ENCODE peak calls at places on chromosome 16, in nine cellular contexts. E is psoas muscle; I is astrocyte; W is heart right ventricle; C is naive thymus-derived CD4-positive, alpha-beta T cell; F is fibroblast of lung; L is tibial artery; K is right atrium auricular region; O is IMR-90. U is an unnamed sample. For H3K36me3, the result is how much of the 10 kb centered on the place peaks cover.

GRCh38 chr16:2206780-2207433 is 1.7 kb downstream of the MLST8 start:
- DNase-seq in E (no peak), I (no peak), W (no peak), C (no peak), F (no peak), L (no peak), K (no peak), O (no peak), U (no peak)

GRCh38 chr16:81996664-81997529 is 14.4 kb downstream of the SDR42E1 start:
- DNase-seq in E (no peak), I (peak), W (no peak), C (no peak), F (peak), L (no peak), K (no peak), O (peak), U (no peak)

GRCh38 chr16:20868890-20869289 is 31.3 kb downstream of the DCUN1D3 start:
- DNase-seq in E (peak), I (peak), W (peak), C (no peak), F (peak), L (peak), K (peak), O (peak), U (no peak)

GRCh38 chr16:80619824-80620223 is 79.0 kb downstream of the DYNLRB2 start:
- DNase-seq in E (no peak), I (no peak), W (no peak), C (no peak), F (no peak), L (no peak), K (no peak), O (no peak), U (no peak)

GRCh38 chr16:51152691-51153261 is 1.7 kb upstream of the SALL1 start:
- DNase-seq in E (no peak), I (peak), W (no peak), C (no peak), F (peak), L (no peak), K (no peak), O (peak), U (no peak)

GRCh38 chr16:27453476-27453825 is 51.5 kb downstream of the IL21R start:
- DNase-seq in E (no peak), I (no peak), W (no peak), C (no peak), F (no peak), L (no peak), K (no peak), O (no peak), U (no peak)

GRCh38 chr16:23353440-23353839 is 51.3 kb downstream of the SCNN1B start:
- DNase-seq in E (no peak), I (no peak), W (no peak), C (no peak), F (no peak), L (no peak), K (no peak), O (no peak), U (no peak)

GRCh38 chr16:83838151-83838550 is 30.4 kb downstream of the HSBP1 start:
- DNase-seq in E (no peak), I (no peak), W (no peak), C (no peak), F (no peak), L (no peak), K (no peak), O (no peak), U (no peak)

GRCh38 chr16:71569621-71570020 is 7.3 kb downstream of the TAT start:
- DNase-seq in E (no peak), I (no peak), W (no peak), C (no peak), F (no peak), L (no peak), K (no peak), O (no peak), U (no peak)

GRCh38 chr16:54285414-54286066 is 1.0 kb downstream of the IRX3 start:
- DNase-seq in E (peak), I (peak), W (peak), C (no peak), F (no peak), L (no peak), K (no peak), O (no peak), U (no peak)

GRCh38 chr16:23826528-23827244 is 9.1 kb upstream of the PRKCB start:
- DNase-seq in E (no peak), I (no peak), W (no peak), C (no peak), F (no peak), L (no peak), K (no peak), O (no peak), U (no peak)

GRCh38 chr16:85566502-85567100 is 46.5 kb upstream of the GSE1 start:
- DNase-seq in E (no peak), I (no peak), W (no peak), C (no peak), F (no peak), L (no peak), K (no peak), O (no peak), U (no peak)

GRCh38 chr16:57617604-57618111 is 10.8 kb upstream of the ADGRG1 start:
- DNase-seq in E (peak), I (no peak), W (no peak), C (no peak), F (no peak), L (no peak), K (no peak), O (no peak), U (no peak)

GRCh38 chr16:70788668-70789161 is 12.2 kb downstream of the VAC14 start:
- DNase-seq in E (no peak), I (no peak), W (no peak), C (no peak), F (peak), L (no peak), K (no peak), O (peak), U (no peak)

GRCh38 chr16:72537684-72538083 is 365.7 kb upstream of the PMFBP1 start:
- DNase-seq in E (no peak), I (peak), W (no peak), C (no peak), F (peak), L (no peak), K (no peak), O (peak), U (no peak)

GRCh38 chr16:19177111-19177747 is 9.2 kb downstream of the SYT17 start:
- DNase-seq in E (no peak), I (no peak), W (no peak), C (no peak), F (no peak), L (no peak), K (no peak), O (no peak), U (no peak)

GRCh38 chr16:59905628-59906027 is 1171.5 kb upstream of the GOT2 start:
- DNase-seq in E (no peak), I (peak), W (no peak), C (no peak), F (peak), L (no peak), K (no peak), O (no peak), U (no peak)

GRCh38 chr16:85945424-85945751 is 46.4 kb downstream of the IRF8 start:
- DNase-seq in E (no peak), I (no peak), W (no peak), C (no peak), F (no peak), L (no peak), K (no peak), O (no peak), U (no peak)

GRCh38 chr16:61014869-61015268 is 1021.4 kb downstream of the CDH8 start:
- DNase-seq in E (no peak), I (no peak), W (no peak), C (no peak), F (no peak), L (no peak), K (no peak), O (no peak), U (no peak)

GRCh38 chr16:77868478-77868877 is 80.1 kb downstream of the VAT1L start:
- DNase-seq in E (no peak), I (no peak), W (no peak), C (peak), F (no peak), L (no peak), K (no peak), O (no peak), U (no peak)

GRCh38 chr16:76653390-76654026 is 376.3 kb downstream of the CNTNAP4 start:
- DNase-seq in E (no peak), I (peak), W (no peak), C (no peak), F (peak), L (no peak), K (no peak), O (peak), U (peak)

GRCh38 chr16:30660424-30661251 is 2.4 kb downstream of the FBRS start:
- DNase-seq in E (no peak), I (peak), W (no peak), C (peak), F (no peak), L (no peak), K (no peak), O (peak), U (no peak)

GRCh38 chr16:82630688-82631087 is 3.9 kb downstream of the CDH13 start:
- DNase-seq in E (no peak), I (no peak), W (no peak), C (no peak), F (peak), L (no peak), K (no peak), O (peak), U (no peak)

GRCh38 chr16:14602443-14602963 is 27.6 kb downstream of the PARN start:
- DNase-seq in E (no peak), I (no peak), W (no peak), C (no peak), F (no peak), L (no peak), K (peak), O (no peak), U (no peak)

GRCh38 chr16:30846649-30847402 is 47.1 kb downstream of the BCL7C start:
- DNase-seq in E (no peak), I (no peak), W (no peak), C (no peak), F (no peak), L (no peak), K (no peak), O (no peak), U (no peak)

GRCh38 chr16:84239186-84239790 is 524 bp downstream of the KCNG4 start:
- DNase-seq in E (no peak), I (no peak), W (no peak), C (no peak), F (no peak), L (no peak), K (no peak), O (peak), U (no peak)

GRCh38 chr16:1548727-1549126 is 15.3 kb downstream of the TMEM204 start:
- DNase-seq in E (no peak), I (no peak), W (no peak), C (no peak), F (no peak), L (no peak), K (no peak), O (no peak), U (no peak)

GRCh38 chr16:1079341-1079740 is 6.8 kb downstream of the SSTR5 start:
- DNase-seq in E (no peak), I (no peak), W (no peak), C (no peak), F (no peak), L (no peak), K (no peak), O (no peak), U (no peak)

GRCh38 chr16:12158428-12158827 is 181.9 kb downstream of the SNX29 start:
- DNase-seq in E (no peak), I (peak), W (no peak), C (no peak), F (peak), L (no peak), K (no peak), O (peak), U (peak)

DNA sequence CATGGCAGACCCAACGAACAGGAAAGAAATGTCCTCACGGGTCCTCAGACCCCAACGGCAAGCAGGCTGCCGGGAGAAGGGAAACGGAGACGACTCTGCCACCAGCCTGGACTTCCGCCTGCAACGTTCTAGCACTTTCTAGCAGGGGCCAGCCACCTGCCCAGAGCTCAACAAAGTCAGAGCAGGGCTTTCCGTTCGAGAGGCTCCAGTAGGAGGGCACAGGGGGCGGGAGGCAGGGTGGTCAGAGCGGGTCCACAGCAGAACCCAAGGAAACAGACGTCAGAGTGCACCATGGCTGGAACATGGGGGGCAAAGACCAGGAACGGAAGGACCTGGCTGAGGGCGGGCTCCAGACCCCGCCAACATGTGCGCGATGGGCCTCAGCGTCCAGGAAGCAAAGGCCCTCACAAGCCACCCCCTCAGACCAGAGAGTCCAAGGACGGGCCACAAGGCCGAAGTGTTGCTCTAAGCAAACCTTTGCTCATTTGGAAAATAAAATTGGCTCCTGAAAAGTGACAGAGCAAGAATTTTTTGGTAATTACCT is 29.4 kb upstream of the C16orf95 start:
- DNase-seq in E (no peak), I (no peak), W (no peak), C (no peak), F (no peak), L (no peak), K (no peak), O (no peak), U (no peak)
- H3K36me3 ChIP-seq in E (under half), I (under half), W (under half), C (under half), F (under half), L (under half), K (under half), O (under half), U (under half)

GRCh38 chr16:75236232-75236631 is 15.2 kb downstream of the BCAR1 start:
- DNase-seq in E (peak), I (no peak), W (no peak), C (no peak), F (no peak), L (no peak), K (no peak), O (no peak), U (no peak)
- H3K36me3 ChIP-seq in E (under half), I (under half), W (under half), C (under half), F (half or more), L (under half), K (under half), O (half or more), U (under half)

DNA sequence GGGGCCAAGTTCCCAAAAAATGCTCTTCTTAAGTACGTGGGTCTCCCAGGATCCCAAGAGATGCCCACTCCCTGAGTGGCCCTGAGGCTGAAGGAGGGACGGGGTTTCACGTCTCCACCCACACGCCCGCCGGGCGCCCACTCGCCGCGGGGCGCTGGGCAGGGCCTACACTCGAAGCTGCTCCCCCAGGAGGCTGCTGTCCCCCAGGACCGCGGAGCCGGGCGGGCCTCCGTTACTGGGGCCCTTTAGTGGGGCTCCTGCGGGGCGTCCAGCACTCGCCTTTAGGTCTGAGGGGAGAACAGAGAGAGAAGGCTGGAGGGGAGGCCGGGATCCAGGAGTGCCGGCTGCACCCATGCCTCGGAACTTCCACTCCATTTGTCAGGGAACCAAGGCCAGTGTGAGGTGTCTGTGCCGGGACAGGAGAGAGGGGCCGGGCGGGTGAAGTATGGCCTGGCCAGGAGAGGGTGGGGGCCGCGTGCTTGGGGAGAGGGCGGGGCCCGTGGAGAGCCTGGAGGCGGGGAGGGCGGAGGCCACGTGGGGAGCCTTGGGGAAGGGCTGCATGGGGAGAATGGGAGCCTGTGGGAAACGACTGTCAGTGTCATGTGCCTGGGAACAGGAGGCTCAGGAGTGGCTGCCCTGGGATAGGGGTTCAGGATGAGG is 18.8 kb downstream of the NUBP1 start:
- DNase-seq in E (no peak), I (no peak), W (no peak), C (no peak), F (no peak), L (no peak), K (no peak), O (no peak), U (no peak)
- H3K36me3 ChIP-seq in E (under half), I (under half), W (under half), C (under half), F (under half), L (half or more), K (half or more), O (under half), U (under half)

GRCh38 chr16:16138034-16138635 is 85.2 kb downstream of the ABCC6 start:
- DNase-seq in E (no peak), I (no peak), W (no peak), C (no peak), F (no peak), L (no peak), K (no peak), O (no peak), U (no peak)

GRCh38 chr16:16136588-16136987 is 86.7 kb downstream of the ABCC6 start:
- DNase-seq in E (no peak), I (no peak), W (no peak), C (no peak), F (no peak), L (no peak), K (no peak), O (no peak), U (no peak)

GRCh38 chr16:16139806-16140205 is 83.5 kb downstream of the ABCC6 start:
- DNase-seq in E (no peak), I (no peak), W (no peak), C (no peak), F (no peak), L (no peak), K (no peak), O (no peak), U (no peak)

GRCh38 chr16:16139061-16139460 is 84.2 kb downstream of the ABCC6 start:
- DNase-seq in E (no peak), I (no peak), W (no peak), C (no peak), F (no peak), L (no peak), K (no peak), O (no peak), U (no peak)

GRCh38 chr16:16137110-16137509 is 86.2 kb downstream of the ABCC6 start:
- DNase-seq in E (no peak), I (no peak), W (no peak), C (no peak), F (no peak), L (no peak), K (no peak), O (no peak), U (no peak)
- H3K36me3 ChIP-seq in E (under half), I (under half), W (under half), C (under half), F (under half), L (half or more), K (half or more), O (half or more), U (under half)

GRCh38 chr16:88702364-88703210 is 3.6 kb downstream of the RNF166 start:
- DNase-seq in E (no peak), I (no peak), W (no peak), C (no peak), F (no peak), L (no peak), K (no peak), O (no peak), U (no peak)

GRCh38 chr16:88705076-88705684 is 1.0 kb downstream of the RNF166 start:
- DNase-seq in E (no peak), I (peak), W (no peak), C (no peak), F (no peak), L (peak), K (no peak), O (peak), U (no peak)

GRCh38 chr16:88701541-88702363 is 4.5 kb downstream of the RNF166 start:
- DNase-seq in E (no peak), I (no peak), W (no peak), C (no peak), F (no peak), L (no peak), K (no peak), O (no peak), U (no peak)

GRCh38 chr16:88705746-88706287 is 391 bp downstream of the RNF166 start:
- DNase-seq in E (no peak), I (no peak), W (no peak), C (no peak), F (no peak), L (no peak), K (no peak), O (no peak), U (no peak)

DNA sequence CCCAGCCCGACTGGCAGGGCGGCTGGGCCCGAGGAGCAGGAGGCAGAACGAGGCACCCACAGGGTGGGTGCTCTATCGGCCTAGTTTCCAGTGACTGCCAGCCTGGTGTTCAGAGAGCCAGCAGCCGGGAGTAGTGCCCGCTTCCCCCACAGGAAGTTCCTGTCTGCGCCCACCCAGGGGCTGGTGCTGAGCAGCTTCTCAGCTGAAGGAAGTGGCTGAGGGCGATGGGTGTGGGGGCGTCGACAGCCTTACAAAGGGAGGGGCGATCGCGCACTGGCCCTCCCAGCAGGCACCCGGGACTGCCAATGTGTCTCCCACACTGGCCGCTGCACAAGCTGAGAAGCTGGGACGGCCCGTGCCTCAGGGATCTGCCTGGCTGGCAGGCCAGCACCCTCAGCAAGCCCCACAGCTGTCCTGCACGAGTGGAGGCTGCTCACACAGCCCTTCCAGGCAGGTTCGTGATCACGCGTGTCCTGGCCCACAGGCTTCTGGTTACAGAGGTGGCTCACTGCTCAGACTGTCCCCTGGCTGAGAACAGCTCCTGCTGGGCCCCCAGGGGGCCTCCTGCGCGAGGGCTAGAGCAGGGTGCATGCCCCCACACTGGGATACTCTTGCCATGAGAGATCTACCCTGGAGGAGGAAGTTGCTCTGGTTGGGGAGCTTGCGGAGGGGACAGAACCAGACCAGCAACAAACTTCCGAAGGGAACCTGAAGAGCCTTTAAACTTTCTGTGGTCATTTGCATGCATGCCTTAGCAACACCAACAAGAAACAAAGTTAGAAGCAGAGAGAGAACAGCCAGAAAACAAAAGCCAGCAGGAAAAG is 2.5 kb downstream of the RNF166 start:
- DNase-seq in E (no peak), I (no peak), W (peak), C (peak), F (no peak), L (no peak), K (no peak), O (no peak), U (no peak)
- H3K36me3 ChIP-seq in E (under half), I (under half), W (under half), C (under half), F (under half), L (under half), K (under half), O (under half), U (under half)

DNA sequence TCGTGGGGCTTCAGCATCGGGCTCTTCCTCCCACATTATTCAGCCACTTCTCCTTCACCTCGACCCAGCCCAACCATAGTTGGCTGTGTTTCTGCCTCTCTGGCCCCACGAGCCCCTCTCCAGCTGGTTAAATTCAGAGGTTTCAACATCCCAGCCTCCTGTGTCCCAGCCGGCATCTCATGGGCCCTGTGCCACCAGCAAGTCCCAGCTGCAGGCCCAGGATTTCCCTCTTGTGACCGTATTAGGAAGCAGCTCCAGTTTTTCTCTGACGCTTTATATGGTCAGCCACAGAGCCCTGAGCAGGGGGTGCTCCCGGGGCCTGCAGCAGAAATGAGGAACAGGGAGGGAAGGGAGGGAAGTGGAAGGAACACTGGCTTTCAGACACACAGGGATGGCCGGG is 27.4 kb downstream of the MYH11 start:
- DNase-seq in E (peak), I (peak), W (peak), C (no peak), F (peak), L (peak), K (peak), O (peak), U (no peak)
- H3K36me3 ChIP-seq in E (under half), I (under half), W (under half), C (under half), F (under half), L (half or more), K (under half), O (under half), U (under half)

GRCh38 chr16:47590472-47590871 is 129.3 kb downstream of the PHKB start:
- DNase-seq in E (no peak), I (no peak), W (no peak), C (no peak), F (no peak), L (no peak), K (no peak), O (no peak), U (no peak)

GRCh38 chr16:47592232-47592631 is 131.1 kb downstream of the PHKB start:
- DNase-seq in E (no peak), I (no peak), W (no peak), C (no peak), F (no peak), L (no peak), K (no peak), O (no peak), U (no peak)
- H3K36me3 ChIP-seq in E (under half), I (under half), W (under half), C (under half), F (under half), L (under half), K (under half), O (under half), U (under half)